ENCODE peak calls at places on chromosomes 3 and 15, in seven cellular contexts. A, W, P, Y, X, N and H are unnamed samples. For H3K4me1, the result is how much of the 10 kb centered on the place peaks cover.

GRCh38 chr3:101423984-101424888 is 88.8 kb downstream of the SENP7 start:
- DNase-seq in P (peak), Y (no peak), W (no peak), A (no peak), X (no peak), N (no peak), H (no peak)

GRCh38 chr3:53154731-53155320 is 6.2 kb upstream of the PRKCD start:
- DNase-seq in X (no peak), W (no peak), P (no peak), Y (no peak), N (no peak), A (no peak), H (no peak)

GRCh38 chr15:42992626-42993025 is 72.0 kb upstream of the TTBK2 start:
- DNase-seq in N (no peak), X (no peak), W (no peak), Y (no peak), A (no peak), P (no peak), H (no peak)

GRCh38 chr3:122005033-122005565 is 16.9 kb downstream of the ILDR1 start:
- DNase-seq in W (no peak), Y (no peak), X (no peak), N (no peak), P (no peak), A (no peak), H (no peak)

GRCh38 chr3:196227086-196227485 is 10.8 kb downstream of the SLC51A start:
- DNase-seq in X (no peak), W (no peak), A (no peak), Y (no peak), P (no peak), N (no peak), H (no peak)

GRCh38 chr3:121574449-121574848 is 6.7 kb downstream of the ARGFX start:
- DNase-seq in P (no peak), X (peak), W (no peak), N (no peak), Y (no peak), A (no peak), H (no peak)

GRCh38 chr3:71681224-71681668 is 44.0 kb downstream of the EIF4E3 start:
- DNase-seq in W (peak), A (peak), X (peak), P (peak), N (no peak), Y (peak), H (peak)

GRCh38 chr3:53179580-53179979 is 18.6 kb downstream of the PRKCD start:
- DNase-seq in N (no peak), P (no peak), Y (no peak), A (no peak), X (no peak), W (no peak), H (no peak)

GRCh38 chr3:141129049-141130038 is 78.2 kb downstream of the SPSB4 start:
- DNase-seq in N (no peak), A (no peak), P (no peak), W (no peak), Y (no peak), X (no peak), H (peak)

GRCh38 chr3:101179637-101180036 is 140.7 kb downstream of the IMPG2 start:
- DNase-seq in X (no peak), N (no peak), Y (no peak), P (no peak), A (no peak), W (no peak), H (no peak)

GRCh38 chr3:126527006-126527405 is 3.1 kb downstream of the CHST13 start:
- DNase-seq in Y (no peak), X (no peak), N (no peak), W (no peak), P (no peak), A (no peak), H (no peak)

GRCh38 chr3:49805884-49806701 is 3.0 kb downstream of the INKA1 start:
- DNase-seq in X (no peak), A (peak), P (peak), Y (peak), N (peak), W (no peak), H (peak)

GRCh38 chr3:107239703-107240102 is 137.5 kb upstream of the CCDC54 start:
- DNase-seq in P (no peak), Y (no peak), A (no peak), X (no peak), W (no peak), N (no peak), H (no peak)

GRCh38 chr15:25177955-25178801 is 223.4 kb downstream of the SNRPN start:
- DNase-seq in Y (peak), A (peak), W (peak), N (no peak), X (no peak), P (no peak), H (peak)

GRCh38 chr3:196340466-196340865 is 2.3 kb upstream of the TM4SF19 start:
- DNase-seq in X (no peak), P (no peak), Y (no peak), A (no peak), N (no peak), W (no peak), H (no peak)

GRCh38 chr3:169243122-169243521 is 420.4 kb downstream of the MECOM start:
- DNase-seq in N (no peak), X (no peak), Y (no peak), W (no peak), P (no peak), A (no peak), H (no peak)

GRCh38 chr3:169240786-169241486 is 422.6 kb downstream of the MECOM start:
- DNase-seq in W (no peak), N (no peak), Y (no peak), A (no peak), P (no peak), X (no peak), H (no peak)

GRCh38 chr3:169241575-169241927 is 422.0 kb downstream of the MECOM start:
- DNase-seq in P (no peak), W (no peak), N (no peak), X (no peak), A (no peak), Y (no peak), H (no peak)

GRCh38 chr3:169243579-169243978 is 419.9 kb downstream of the MECOM start:
- DNase-seq in N (no peak), W (no peak), P (no peak), X (no peak), Y (no peak), A (no peak), H (no peak)

GRCh38 chr3:169241928-169242751 is 421.4 kb downstream of the MECOM start:
- DNase-seq in W (peak), A (peak), N (peak), X (no peak), Y (peak), P (no peak), H (no peak)
- H3K27ac ChIP-seq in W (peak), A (peak), N (peak), X (no peak), Y (peak), P (no peak), H (no peak)

DNA sequence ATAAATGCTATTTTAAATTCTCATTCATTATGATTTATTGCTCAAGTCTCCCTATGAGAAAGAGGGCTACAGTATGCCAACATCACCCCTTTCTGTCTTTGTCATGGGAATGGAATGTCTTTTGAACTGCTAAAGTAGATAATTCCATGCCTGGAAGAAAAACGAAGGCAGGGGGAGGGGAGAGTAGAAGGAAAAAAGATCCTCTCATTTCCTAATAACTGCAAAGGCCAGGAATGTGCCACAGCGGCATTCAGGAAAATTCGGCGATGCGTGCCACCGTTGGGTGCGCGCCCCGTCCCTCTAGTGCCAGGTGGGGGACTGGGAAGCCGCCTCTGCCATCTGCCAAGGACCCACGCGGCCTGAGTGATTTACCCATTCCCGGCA is 54.7 kb downstream of the CPN2 start:
- DNase-seq in X (peak), W (no peak), A (no peak), Y (no peak), P (no peak), N (no peak), H (peak)
- H3K4me3 ChIP-seq in X (peak), W (peak), A (peak), Y (peak), P (no peak), N (no peak), H (peak)

DNA sequence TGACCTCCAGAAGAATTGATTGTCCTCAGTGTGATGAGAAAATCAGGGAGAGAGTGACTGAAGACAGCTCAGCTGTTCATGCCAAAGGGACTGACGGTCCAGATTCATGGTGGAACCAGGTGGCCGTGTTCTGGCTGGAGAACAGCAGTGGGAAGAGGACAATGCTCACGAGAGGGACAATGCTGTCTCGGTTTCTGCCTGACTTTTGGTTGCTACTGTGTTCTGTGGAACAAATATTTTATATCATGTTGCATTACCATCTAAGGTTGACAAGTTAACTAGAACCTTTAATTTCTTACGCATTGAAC is 58.0 kb upstream of the ULK4 start:
- DNase-seq in Y (no peak), X (no peak), P (no peak), A (no peak), W (no peak), N (no peak), H (no peak)
- H3K4me1 ChIP-seq in Y (half or more), X (half or more), P (under half), A (half or more), W (half or more), N (under half), H (under half)

DNA sequence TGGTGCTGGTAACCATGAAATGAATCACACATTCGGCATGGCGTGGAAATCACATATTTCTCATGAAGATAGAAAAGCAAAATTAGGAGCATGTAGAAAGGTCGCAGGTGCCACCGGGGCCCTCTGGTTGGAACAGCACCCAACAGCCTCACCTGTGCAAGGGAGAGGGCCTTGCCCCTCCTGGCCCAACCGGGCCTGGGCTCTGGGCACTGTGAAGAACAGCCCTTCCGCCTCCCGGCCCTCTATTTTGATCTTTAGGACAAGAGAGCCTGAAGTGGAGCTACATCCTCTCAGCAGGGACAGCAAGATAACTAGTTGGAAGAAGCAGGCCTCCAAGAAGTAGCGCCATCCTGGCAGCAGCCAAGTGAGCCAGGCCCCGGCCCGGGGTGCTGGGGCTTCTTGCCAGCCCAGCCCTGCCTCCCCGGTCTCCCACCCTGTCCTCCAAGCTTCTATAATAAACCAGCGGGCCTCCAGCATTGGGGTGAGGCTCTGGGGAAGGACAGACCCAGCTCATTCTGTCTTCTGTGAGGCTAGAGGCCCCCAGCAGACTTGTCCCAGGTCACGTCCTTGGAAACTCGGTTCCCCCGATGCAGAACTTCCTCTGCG is 46.1 kb upstream of the FGD5 start:
- DNase-seq in P (no peak), W (no peak), X (no peak), A (peak), N (no peak), Y (no peak), H (no peak)
- H3K27ac ChIP-seq in P (no peak), W (no peak), X (no peak), A (no peak), N (no peak), Y (no peak), H (no peak)

DNA sequence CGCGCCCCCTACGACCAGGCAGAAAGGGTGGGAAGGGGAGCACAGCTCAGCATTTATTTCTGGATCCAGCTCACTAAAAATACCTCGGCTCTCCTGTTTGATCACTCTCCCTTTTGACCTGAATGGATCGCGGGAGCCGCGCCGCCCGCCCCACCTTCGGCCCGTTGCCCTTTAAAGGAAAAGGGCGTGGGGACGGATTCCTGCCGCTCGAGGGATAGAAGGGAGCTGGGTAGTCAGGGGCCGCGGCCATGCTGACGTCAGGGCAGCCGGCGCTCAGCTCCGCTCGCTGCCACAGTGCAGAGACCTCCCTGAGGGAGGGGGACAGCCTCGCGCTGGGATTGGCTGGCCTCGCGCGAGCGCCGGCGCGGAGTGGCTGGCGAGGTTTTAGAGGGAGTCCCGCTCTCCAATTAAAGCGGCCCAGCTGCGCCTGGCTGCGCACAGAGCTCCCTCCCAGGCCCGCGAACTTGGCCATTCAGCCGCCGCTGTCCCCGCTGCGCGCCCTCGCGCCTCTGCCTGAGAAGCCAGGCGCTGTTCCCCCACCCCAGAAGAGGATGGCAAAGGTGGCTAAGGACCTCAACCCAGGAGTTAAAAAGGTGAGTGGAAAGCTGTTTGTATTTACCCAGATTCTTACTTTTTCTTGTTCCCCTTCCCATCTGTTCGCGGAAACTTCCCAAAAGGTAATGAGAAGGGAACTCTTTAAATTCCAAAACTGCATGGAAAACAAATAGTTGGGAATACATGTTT is at the start of gene LMCD1:
- DNase-seq in X (peak), A (peak), N (peak), P (peak), Y (peak), W (peak), H (peak)
- H3K4me3 ChIP-seq in X (peak), A (peak), N (peak), P (peak), Y (peak), W (peak), H (peak)

GRCh38 chr3:149555941-149556340 is 81.4 kb downstream of the TM4SF4 start:
- DNase-seq in Y (peak), N (no peak), W (no peak), P (no peak), A (peak), X (no peak), H (no peak)
- H3K4me1 ChIP-seq in Y (half or more), N (under half), W (half or more), P (under half), A (under half), X (under half), H (under half)

DNA sequence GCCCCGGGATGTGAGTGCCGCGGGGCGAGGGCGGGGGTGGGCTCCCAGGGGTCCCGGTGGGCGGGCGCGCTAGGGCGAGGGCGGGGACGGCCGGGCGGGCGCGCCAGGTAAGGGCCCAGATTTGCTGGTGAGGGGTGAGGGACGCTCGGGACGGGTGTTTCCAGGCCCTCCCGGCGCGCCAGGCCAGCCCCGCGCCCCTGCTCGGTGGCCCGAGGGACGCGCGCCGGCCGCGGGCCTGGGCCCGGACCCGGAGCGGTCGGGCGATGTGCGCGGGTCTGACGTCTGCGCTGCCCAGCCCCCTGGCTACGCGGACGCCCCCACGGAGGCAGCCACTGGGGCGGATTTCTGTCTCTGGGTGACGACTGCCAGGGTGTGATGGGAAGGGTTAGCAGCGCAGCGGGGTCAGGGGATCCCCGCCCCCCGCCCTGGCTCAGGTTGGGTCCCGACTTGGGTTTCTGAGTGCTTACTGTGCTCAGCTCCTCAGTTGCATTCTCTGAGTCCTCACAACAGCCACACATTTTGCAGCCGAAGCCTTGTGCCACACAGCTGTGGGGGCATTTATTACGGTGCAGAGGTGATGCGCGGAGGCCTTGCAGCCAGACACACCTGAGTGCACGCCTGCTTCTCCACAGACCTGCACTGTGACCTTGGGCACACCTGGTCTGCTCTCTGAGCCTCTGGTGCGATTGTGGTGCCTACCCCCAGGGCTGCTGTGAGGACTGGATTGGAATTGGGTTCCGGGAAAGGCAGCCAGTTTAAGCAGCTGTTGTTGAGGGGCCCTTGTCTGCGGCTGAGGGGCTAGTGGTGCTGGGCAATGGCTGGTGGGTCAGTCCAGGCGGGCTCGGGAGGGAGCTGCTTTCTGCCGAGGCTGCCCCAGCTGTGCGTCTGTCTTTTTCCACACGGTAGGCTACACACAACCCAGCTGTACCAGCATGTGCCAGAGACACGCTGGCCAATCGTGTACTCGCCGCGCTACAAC is 523 bp downstream of the HDAC11 start:
- DNase-seq in P (no peak), N (no peak), W (no peak), A (peak), Y (no peak), X (no peak), H (peak)
- H3K27ac ChIP-seq in P (peak), N (no peak), W (peak), A (peak), Y (peak), X (no peak), H (peak)

GRCh38 chr15:96329403-96329981 is 1.0 kb upstream of the NR2F2 start:
- DNase-seq in P (no peak), N (no peak), Y (no peak), X (no peak), A (no peak), W (no peak), H (no peak)
- H3K4me3 ChIP-seq in P (no peak), N (peak), Y (peak), X (peak), A (peak), W (peak), H (peak)